ENCODE peak calls at places on chromosomes 1 and 21, in ten cellular contexts. Y is endothelial cell of umbilical vein, K is AG04449, P is gastrocnemius medialis, Z is fibroblast of lung, G is progenitor cell of endocrine pancreas, R is ascending aorta, A is mesothelial cell of epicardium, B is foreskin fibroblast, V is endodermal cell. X is an unnamed sample.
A peak's percentile ranks its signal among the peaks of the same experiment; 100 is the strongest.

GRCh38 chr1:99646885-99647284 is 972 bp downstream of the PALMD start:
- DNase-seq in G (no peak), K (no peak), A (no peak), R (no peak), P (no peak), Y (no peak), V (no peak), B (no peak), Z (no peak), X (no peak)

GRCh38 chr21:29224006-29224405 is 74.7 kb upstream of the BACH1 start:
- DNase-seq in P (no peak), K (no peak), Z (no peak), B (no peak), R (no peak), Y (no peak), G (no peak), A (no peak), V (no peak), X (no peak)

GRCh38 chr1:3246251-3246650 is 177.2 kb downstream of the PRDM16 start:
- DNase-seq in P (no peak), K (no peak), B (no peak), Z (no peak), V (no peak), R (no peak), Y (no peak), A (no peak), G (no peak), X (no peak)

GRCh38 chr1:2148691-2149090 is 45.9 kb downstream of the FAAP20 start:
- DNase-seq in Z (no peak), P (no peak), B (no peak), A (no peak), G (no peak), R (no peak), Y (peak; percentile 29), V (no peak), K (no peak), X (peak; percentile 74)

GRCh38 chr1:33876970-33877680 is 13.2 kb downstream of the HMGB4 start:
- DNase-seq in A (no peak), K (peak; percentile 76), V (no peak), P (no peak), G (no peak), Z (no peak), R (peak; percentile 68), Y (no peak), B (peak; percentile 53), X (no peak)

GRCh38 chr1:24963099-24963872 is 33.2 kb upstream of the RUNX3 start:
- DNase-seq in R (no peak), P (no peak), K (no peak), Y (no peak), B (no peak), V (no peak), G (no peak), A (no peak), Z (no peak), X (no peak)

GRCh38 chr1:28428990-28429520 is 59.5 kb downstream of the PHACTR4 start:
- DNase-seq in R (no peak), G (no peak), P (no peak), V (no peak), B (no peak), Z (no peak), Y (no peak), K (no peak), A (no peak), X (no peak)

GRCh38 chr1:112011231-112011630 is 21.8 kb upstream of the KCND3 start:
- DNase-seq in Y (no peak), Z (no peak), R (no peak), P (no peak), G (no peak), B (peak; percentile 47), K (no peak), A (no peak), V (no peak), X (no peak)

GRCh38 chr1:175597969-175598765 is 145.2 kb downstream of the TNR start:
- DNase-seq in A (no peak), R (no peak), V (no peak), B (peak; percentile 15), G (no peak), P (no peak), Y (peak; percentile 83), K (peak; percentile 5), Z (peak; percentile 40), X (no peak)

GRCh38 chr1:225815526-225816178 is 5.7 kb downstream of the EPHX1 start:
- DNase-seq in P (peak; percentile 66), Y (no peak), V (peak; percentile 46), K (no peak), B (no peak), R (no peak), A (no peak), G (no peak), Z (no peak), X (no peak)

GRCh38 chr1:118960567-118961136 is 27.5 kb downstream of the TBX15 start:
- DNase-seq in G (no peak), P (peak; percentile 98), Z (peak; percentile 71), Y (no peak), R (no peak), A (no peak), B (peak; percentile 97), K (no peak), V (no peak), X (no peak)

GRCh38 chr21:27466175-27466574 is 499.3 kb upstream of the ADAMTS5 start:
- DNase-seq in A (no peak), P (no peak), Y (no peak), B (no peak), K (no peak), R (no peak), G (no peak), Z (no peak), V (no peak), X (no peak)
- TF ChIP-seq CTCF in A (no peak), P (no peak), Y (no peak), B (no peak), K (no peak), R (no peak), G (no peak), Z (peak; percentile 23), V (peak; percentile 76), X (no peak)

GRCh38 chr21:44076316-44076715 is 30.9 kb upstream of the PWP2 start:
- DNase-seq in K (no peak), Z (no peak), P (no peak), V (no peak), Y (no peak), R (peak; percentile 11), G (no peak), B (no peak), A (no peak), X (no peak)

GRCh38 chr21:44079846-44080245 is 27.4 kb upstream of the PWP2 start:
- DNase-seq in V (no peak), K (no peak), P (no peak), Z (no peak), R (no peak), B (no peak), Y (no peak), A (no peak), G (no peak), X (no peak)

GRCh38 chr21:44079446-44079845 is 27.8 kb upstream of the PWP2 start:
- DNase-seq in Z (no peak), B (no peak), P (no peak), G (no peak), A (no peak), V (no peak), Y (no peak), R (peak; percentile 21), K (no peak), X (no peak)

GRCh38 chr21:44074315-44074958 is 32.8 kb upstream of the PWP2 start:
- DNase-seq in V (no peak), Z (no peak), G (no peak), A (no peak), P (no peak), Y (no peak), B (no peak), K (no peak), R (no peak), X (no peak)

DNA sequence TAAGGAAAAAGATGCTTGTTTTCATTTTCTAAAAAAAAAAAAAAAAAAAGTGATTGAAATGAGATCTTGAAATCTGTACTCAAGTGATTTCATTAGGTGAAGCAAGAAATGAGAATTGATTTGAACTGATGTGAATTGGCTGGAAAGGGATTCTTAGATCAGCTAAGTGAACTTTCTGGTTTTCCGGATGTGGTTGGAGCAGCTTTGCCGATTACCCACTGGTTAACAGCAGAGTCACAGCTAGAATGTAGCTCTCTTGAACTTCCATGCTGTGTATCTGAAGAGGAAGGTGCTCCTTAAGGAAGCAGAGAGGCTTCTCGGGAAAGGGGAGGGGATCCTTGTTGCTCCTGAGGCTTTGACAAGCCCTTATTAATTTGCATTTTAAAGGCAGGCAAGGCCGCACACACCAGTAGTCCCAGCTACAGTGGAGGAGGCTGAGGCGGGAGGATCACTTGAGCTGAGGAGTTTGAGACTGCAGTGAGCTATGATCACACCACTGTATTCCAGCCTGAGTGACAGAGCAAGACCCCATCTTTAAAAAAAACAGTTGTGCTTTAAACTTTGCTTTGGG is 28.7 kb upstream of the PWP2 start:
- DNase-seq in Z (no peak), G (no peak), P (no peak), A (no peak), V (no peak), K (no peak), Y (no peak), R (no peak), B (no peak), X (no peak)
- TF ChIP-seq CTCF in Z (no peak), G (no peak), P (no peak), A (no peak), V (no peak), K (no peak), Y (no peak), R (no peak), B (no peak), X (no peak)

GRCh38 chr1:206885341-206886060 is 11.7 kb upstream of the IL24 start:
- DNase-seq in V (no peak), B (no peak), K (no peak), P (no peak), Z (no peak), G (no peak), R (no peak), A (no peak), Y (no peak), X (no peak)

GRCh38 chr1:206883160-206883559 is 14.1 kb upstream of the IL24 start:
- DNase-seq in K (no peak), G (no peak), V (no peak), Z (peak; percentile 71), A (no peak), B (no peak), Y (no peak), R (no peak), P (no peak), X (no peak)

GRCh38 chr1:206880310-206880709 is 14.9 kb downstream of the IL20 start:
- DNase-seq in R (no peak), Y (no peak), V (no peak), G (no peak), A (no peak), B (no peak), Z (no peak), K (no peak), P (no peak), X (no peak)

GRCh38 chr1:206883876-206884275 is 13.4 kb upstream of the IL24 start:
- DNase-seq in G (no peak), B (no peak), R (no peak), Y (no peak), K (no peak), V (no peak), A (no peak), P (no peak), Z (no peak), X (no peak)

GRCh38 chr1:206882555-206882954 is 14.7 kb upstream of the IL24 start:
- DNase-seq in G (no peak), P (no peak), Z (no peak), V (no peak), K (no peak), B (no peak), Y (no peak), A (no peak), R (no peak), X (no peak)
- TF ChIP-seq CTCF in G (peak; percentile 21), P (no peak), Z (no peak), V (peak; percentile 66), K (no peak), B (no peak), Y (no peak), A (peak; percentile 58), R (no peak), X (no peak)

GRCh38 chr1:159854693-159855192 is 7.7 kb downstream of the VSIG8 start:
- DNase-seq in K (no peak), P (peak; percentile 75), R (peak; percentile 92), B (peak; percentile 95), Y (peak; percentile 78), G (peak; percentile 64), V (peak; percentile 89), Z (peak; percentile 86), A (peak; percentile 78), X (peak; percentile 89)
- TF ChIP-seq CTCF in K (no peak), P (peak; percentile 17), R (no peak), B (no peak), Y (no peak), G (peak; percentile 8), V (no peak), Z (no peak), A (no peak), X (peak; percentile 70)

X was measured in upper lobe of left lung.